ENCODE peak calls at places on chromosome 12, in six cellular contexts. One of them, this sample, is unnamed.
A peak's percentile ranks its signal among the peaks of the same experiment; 100 is the strongest.

GRCh38 chr12:87866602-87867292 is 162.5 kb downstream of the C12orf50 start:
- DNase-seq in OCI-LY7: peak; percentile 24
- DNase-seq in endothelial cell of umbilical vein: peak; percentile 9
- DNase-seq in pancreas: no peak
- DNase-seq in thoracic aorta: no peak
- DNase-seq in ovary: no peak
- DNase-seq in this sample: no peak

GRCh38 chr12:116813271-116814041 is 67.8 kb downstream of the HRK start:
- DNase-seq in OCI-LY7: no peak
- DNase-seq in endothelial cell of umbilical vein: no peak
- DNase-seq in pancreas: no peak
- DNase-seq in thoracic aorta: no peak
- DNase-seq in ovary: no peak
- DNase-seq in this sample: no peak

GRCh38 chr12:93982847-93983315 is 165.5 kb upstream of the PLXNC1 start:
- DNase-seq in OCI-LY7: no peak
- DNase-seq in endothelial cell of umbilical vein: no peak
- DNase-seq in pancreas: no peak
- DNase-seq in thoracic aorta: no peak
- DNase-seq in ovary: no peak
- DNase-seq in this sample: no peak

GRCh38 chr12:89464974-89465592 is 59.5 kb downstream of the GALNT4 start:
- DNase-seq in OCI-LY7: no peak
- DNase-seq in endothelial cell of umbilical vein: no peak
- DNase-seq in pancreas: no peak
- DNase-seq in thoracic aorta: no peak
- DNase-seq in ovary: no peak
- DNase-seq in this sample: no peak

GRCh38 chr12:119208626-119209061 is 29.9 kb downstream of the HSPB8 start:
- DNase-seq in OCI-LY7: no peak
- DNase-seq in endothelial cell of umbilical vein: no peak
- DNase-seq in pancreas: no peak
- DNase-seq in thoracic aorta: peak; percentile 16
- DNase-seq in ovary: no peak
- DNase-seq in this sample: no peak

GRCh38 chr12:72271401-72271740 is 799 bp upstream of the TRHDE start:
- DNase-seq in OCI-LY7: no peak
- DNase-seq in endothelial cell of umbilical vein: peak; percentile 9
- DNase-seq in pancreas: no peak
- DNase-seq in thoracic aorta: no peak
- DNase-seq in ovary: peak; percentile 44
- DNase-seq in this sample: no peak

GRCh38 chr12:28780960-28781359 is 368.1 kb upstream of the FAR2 start:
- DNase-seq in OCI-LY7: no peak
- DNase-seq in endothelial cell of umbilical vein: peak; percentile 11
- DNase-seq in pancreas: no peak
- DNase-seq in thoracic aorta: no peak
- DNase-seq in ovary: no peak
- DNase-seq in this sample: no peak

GRCh38 chr12:65673732-65674131 is 150.6 kb upstream of the HMGA2 start:
- DNase-seq in OCI-LY7: no peak
- DNase-seq in endothelial cell of umbilical vein: peak; percentile 50
- DNase-seq in pancreas: no peak
- DNase-seq in thoracic aorta: no peak
- DNase-seq in ovary: no peak
- DNase-seq in this sample: no peak

GRCh38 chr12:5043589-5044419 is at the start of gene KCNA5:
- DNase-seq in OCI-LY7: no peak
- DNase-seq in endothelial cell of umbilical vein: no peak
- DNase-seq in pancreas: peak; percentile 12
- DNase-seq in thoracic aorta: no peak
- DNase-seq in ovary: peak; percentile 14
- DNase-seq in this sample: no peak

GRCh38 chr12:111434680-111435338 is 29.1 kb downstream of the SH2B3 start:
- DNase-seq in OCI-LY7: peak; percentile 72
- DNase-seq in endothelial cell of umbilical vein: peak; percentile 83
- DNase-seq in pancreas: peak; percentile 61
- DNase-seq in thoracic aorta: no peak
- DNase-seq in ovary: peak; percentile 70
- DNase-seq in this sample: peak; percentile 88

GRCh38 chr12:131159660-131160059 is 206.0 kb downstream of the ADGRD1 start:
- DNase-seq in OCI-LY7: no peak
- DNase-seq in endothelial cell of umbilical vein: no peak
- DNase-seq in pancreas: no peak
- DNase-seq in thoracic aorta: no peak
- DNase-seq in ovary: peak; percentile 3
- DNase-seq in this sample: no peak

GRCh38 chr12:25686351-25686750 is 133.3 kb upstream of the LMNTD1 start:
- DNase-seq in OCI-LY7: no peak
- DNase-seq in endothelial cell of umbilical vein: no peak
- DNase-seq in pancreas: no peak
- DNase-seq in thoracic aorta: no peak
- DNase-seq in ovary: no peak
- DNase-seq in this sample: no peak

GRCh38 chr12:6765634-6766581 is at the start of gene PTMS:
- DNase-seq in OCI-LY7: peak; percentile 37
- DNase-seq in endothelial cell of umbilical vein: peak; percentile 81
- DNase-seq in pancreas: peak; percentile 65
- DNase-seq in thoracic aorta: peak; percentile 54
- DNase-seq in ovary: peak; percentile 93
- DNase-seq in this sample: no peak

GRCh38 chr12:6765048-6765633 is 1.0 kb upstream of the PTMS start:
- DNase-seq in OCI-LY7: no peak
- DNase-seq in endothelial cell of umbilical vein: peak; percentile 41
- DNase-seq in pancreas: no peak
- DNase-seq in thoracic aorta: no peak
- DNase-seq in ovary: no peak
- DNase-seq in this sample: no peak

GRCh38 chr12:6761849-6762248 is 4.3 kb upstream of the PTMS start:
- DNase-seq in OCI-LY7: no peak
- DNase-seq in endothelial cell of umbilical vein: no peak
- DNase-seq in pancreas: no peak
- DNase-seq in thoracic aorta: no peak
- DNase-seq in ovary: no peak
- DNase-seq in this sample: no peak

GRCh38 chr12:6763380-6763779 is 2.8 kb upstream of the PTMS start:
- DNase-seq in OCI-LY7: no peak
- DNase-seq in endothelial cell of umbilical vein: no peak
- DNase-seq in pancreas: no peak
- DNase-seq in thoracic aorta: no peak
- DNase-seq in ovary: no peak
- DNase-seq in this sample: no peak

DNA sequence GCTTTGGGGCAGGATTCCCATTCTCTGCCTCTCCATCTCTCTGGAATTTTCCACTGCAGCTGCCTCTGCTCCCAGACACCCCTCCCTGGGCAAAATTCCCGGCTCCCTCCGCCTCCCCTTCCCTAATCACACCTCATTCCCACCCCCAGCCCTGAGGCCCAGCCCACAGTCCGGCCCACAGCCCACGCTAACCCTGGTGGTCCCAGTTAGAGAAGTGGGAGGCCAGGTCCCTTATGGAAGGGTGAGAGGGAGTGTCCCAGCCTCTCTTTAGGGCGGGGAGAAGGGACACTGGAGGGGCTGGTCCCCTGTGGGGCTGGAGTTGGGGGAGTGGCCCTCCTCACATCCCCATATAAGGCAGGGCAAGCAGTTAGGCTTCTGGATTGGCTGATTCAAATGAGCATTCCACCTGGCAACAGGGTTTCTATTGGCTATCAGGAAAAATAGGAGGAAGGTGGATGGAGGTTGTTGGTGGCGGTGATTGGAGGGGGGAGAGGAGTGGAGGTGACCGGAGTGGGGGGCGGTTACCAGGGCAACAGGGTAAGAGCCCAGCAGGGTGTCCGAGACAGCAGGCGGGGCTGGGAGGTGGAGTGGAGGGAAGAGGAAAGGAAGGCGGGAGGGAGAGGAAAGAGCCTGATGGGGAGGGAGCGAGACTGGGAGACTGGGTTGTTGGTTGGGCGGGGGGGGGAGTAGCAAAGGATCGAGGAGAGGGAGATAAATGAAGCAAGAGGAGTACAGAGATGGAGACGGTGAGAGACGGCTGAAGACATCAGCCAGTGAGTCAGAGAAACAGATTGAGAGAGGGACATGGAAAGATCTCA is 1.9 kb upstream of the PTMS start:
- DNase-seq in OCI-LY7: peak; percentile 90
- DNase-seq in endothelial cell of umbilical vein: peak; percentile 99
- DNase-seq in pancreas: peak; percentile 84
- DNase-seq in thoracic aorta: peak; percentile 91
- DNase-seq in ovary: peak; percentile 97
- DNase-seq in this sample: peak; percentile 27
- H3K4me3 ChIP-seq in OCI-LY7: peak overlapping the region; percentile 43
- H3K4me3 ChIP-seq in endothelial cell of umbilical vein: peak overlapping the region; percentile 36
- H3K4me3 ChIP-seq in pancreas: no peak overlapping the region
- H3K4me3 ChIP-seq in thoracic aorta: peak overlapping the region; percentile 60
- H3K4me3 ChIP-seq in ovary: peak overlapping the region; percentile 68
- H3K4me3 ChIP-seq in this sample: no peak overlapping the region

GRCh38 chr12:110345176-110345651 is 58.3 kb downstream of the ANAPC7 start:
- DNase-seq in OCI-LY7: no peak
- DNase-seq in endothelial cell of umbilical vein: no peak
- DNase-seq in pancreas: no peak
- DNase-seq in thoracic aorta: no peak
- DNase-seq in ovary: no peak
- DNase-seq in this sample: no peak
- H3K36me3 ChIP-seq in OCI-LY7: peaks cover 99% of the 10 kb centered on the region
- H3K36me3 ChIP-seq in endothelial cell of umbilical vein: peaks cover 48% of the 10 kb centered on the region
- H3K36me3 ChIP-seq in pancreas: peaks cover 56% of the 10 kb centered on the region
- H3K36me3 ChIP-seq in thoracic aorta: peaks cover 83% of the 10 kb centered on the region
- H3K36me3 ChIP-seq in ovary: no peaks in the 10 kb centered on the region
- H3K36me3 ChIP-seq in this sample: peaks cover 74% of the 10 kb centered on the region

GRCh38 chr12:123960029-123960428 is 12.6 kb downstream of the CCDC92 start:
- DNase-seq in OCI-LY7: no peak
- DNase-seq in endothelial cell of umbilical vein: no peak
- DNase-seq in pancreas: no peak
- DNase-seq in thoracic aorta: no peak
- DNase-seq in ovary: no peak
- DNase-seq in this sample: no peak
- H3K4me3 ChIP-seq in OCI-LY7: no peak overlapping the region
- H3K4me3 ChIP-seq in endothelial cell of umbilical vein: no peak overlapping the region
- H3K4me3 ChIP-seq in pancreas: no peak overlapping the region
- H3K4me3 ChIP-seq in thoracic aorta: no peak overlapping the region
- H3K4me3 ChIP-seq in ovary: no peak overlapping the region
- H3K4me3 ChIP-seq in this sample: no peak overlapping the region

GRCh38 chr12:32253154-32253795 is 146.1 kb upstream of the FGD4 start:
- DNase-seq in OCI-LY7: no peak
- DNase-seq in endothelial cell of umbilical vein: no peak
- DNase-seq in pancreas: no peak
- DNase-seq in thoracic aorta: no peak
- DNase-seq in ovary: no peak
- DNase-seq in this sample: no peak

GRCh38 chr12:32257695-32258496 is 141.5 kb upstream of the FGD4 start:
- DNase-seq in OCI-LY7: no peak
- DNase-seq in endothelial cell of umbilical vein: no peak
- DNase-seq in pancreas: no peak
- DNase-seq in thoracic aorta: no peak
- DNase-seq in ovary: no peak
- DNase-seq in this sample: no peak

GRCh38 chr12:32249701-32250270 is 143.1 kb downstream of the BICD1 start:
- DNase-seq in OCI-LY7: no peak
- DNase-seq in endothelial cell of umbilical vein: no peak
- DNase-seq in pancreas: no peak
- DNase-seq in thoracic aorta: no peak
- DNase-seq in ovary: no peak
- DNase-seq in this sample: no peak

GRCh38 chr12:32252199-32253073 is 145.8 kb downstream of the BICD1 start:
- DNase-seq in OCI-LY7: no peak
- DNase-seq in endothelial cell of umbilical vein: no peak
- DNase-seq in pancreas: no peak
- DNase-seq in thoracic aorta: no peak
- DNase-seq in ovary: no peak
- DNase-seq in this sample: no peak

DNA sequence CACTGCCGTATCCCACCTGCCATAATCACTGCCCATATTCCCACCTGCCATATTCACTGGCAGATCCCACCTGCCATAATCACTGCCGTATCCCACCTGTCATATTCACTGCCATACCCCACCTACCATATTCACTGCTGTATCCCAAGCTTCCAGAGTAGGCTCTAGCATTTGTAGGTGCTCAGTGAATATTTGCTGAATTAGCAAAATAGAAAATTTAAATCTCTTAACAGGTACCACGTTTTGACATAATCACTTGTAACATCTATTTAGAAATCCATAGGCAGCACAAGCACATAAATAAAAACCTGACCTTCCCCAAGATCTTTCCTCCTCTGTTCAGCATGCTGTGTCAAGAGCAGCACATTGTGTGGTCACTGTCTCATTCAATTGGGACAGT is 145.1 kb upstream of the FGD4 start:
- DNase-seq in OCI-LY7: no peak
- DNase-seq in endothelial cell of umbilical vein: no peak
- DNase-seq in pancreas: no peak
- DNase-seq in thoracic aorta: no peak
- DNase-seq in ovary: no peak
- DNase-seq in this sample: no peak
- H3K36me3 ChIP-seq in OCI-LY7: peaks cover 77% of the 10 kb centered on the region
- H3K36me3 ChIP-seq in endothelial cell of umbilical vein: no peaks in the 10 kb centered on the region
- H3K36me3 ChIP-seq in pancreas: no peaks in the 10 kb centered on the region
- H3K36me3 ChIP-seq in thoracic aorta: no peaks in the 10 kb centered on the region
- H3K36me3 ChIP-seq in ovary: no peaks in the 10 kb centered on the region
- H3K36me3 ChIP-seq in this sample: no peaks in the 10 kb centered on the region

GRCh38 chr12:120366884-120367251 is 2.1 kb downstream of the MSI1 start:
- DNase-seq in OCI-LY7: no peak
- DNase-seq in endothelial cell of umbilical vein: no peak
- DNase-seq in pancreas: no peak
- DNase-seq in thoracic aorta: no peak
- DNase-seq in ovary: no peak
- DNase-seq in this sample: no peak
- H3K4me3 ChIP-seq in OCI-LY7: no peak overlapping the region
- H3K4me3 ChIP-seq in endothelial cell of umbilical vein: no peak overlapping the region
- H3K4me3 ChIP-seq in pancreas: no peak overlapping the region
- H3K4me3 ChIP-seq in thoracic aorta: no peak overlapping the region
- H3K4me3 ChIP-seq in ovary: no peak overlapping the region
- H3K4me3 ChIP-seq in this sample: no peak overlapping the region